ENCODE peak calls at places on chromosomes 11 and 22, in four cellular contexts. O is WERI-Rb-1; T is IMR-90; Z is CD8-positive, alpha-beta T cell. D is an unnamed sample.

GRCh38 chr22:16955678-16956210 is 52.3 kb downstream of the GAB4 start:
- DNase-seq in O (no peak), T (no peak), Z (no peak), D (no peak)

GRCh38 chr11:129275825-129276224 is 83.7 kb upstream of the ARHGAP32 start:
- DNase-seq in O (no peak), T (no peak), Z (no peak), D (no peak)

GRCh38 chr11:120314861-120315260 is 10.2 kb upstream of the TLCD5 start:
- DNase-seq in O (no peak), T (no peak), Z (no peak), D (no peak)

GRCh38 chr11:40302669-40303068 is 1156.8 kb downstream of the LRRC4C start:
- DNase-seq in O (no peak), T (peak; percentile 46), Z (no peak), D (peak; percentile 43)

GRCh38 chr22:30730351-30730750 is 35.7 kb downstream of the OSBP2 start:
- DNase-seq in O (no peak), T (peak; percentile 64), Z (no peak), D (no peak)

GRCh38 chr22:17980638-17981051 is 43.7 kb downstream of the MICAL3 start:
- DNase-seq in O (peak; percentile 39), T (peak; percentile 48), Z (peak; percentile 43), D (peak; percentile 51)

GRCh38 chr22:28750471-28750881 is 8.6 kb downstream of the HSCB start:
- DNase-seq in O (no peak), T (peak; percentile 93), Z (no peak), D (peak; percentile 59)

GRCh38 chr11:103806130-103806900 is 230.1 kb upstream of the DDI1 start:
- DNase-seq in O (no peak), T (peak; percentile 93), Z (no peak), D (peak; percentile 85)

GRCh38 chr11:41189711-41190477 is 269.6 kb downstream of the LRRC4C start:
- DNase-seq in O (no peak), T (no peak), Z (no peak), D (no peak)

GRCh38 chr22:41504397-41504796 is 35.5 kb downstream of the ACO2 start:
- DNase-seq in O (no peak), T (no peak), Z (no peak), D (peak; percentile 57)

GRCh38 chr11:130737041-130737830 is 179.0 kb downstream of the SNX19 start:
- DNase-seq in O (no peak), T (no peak), Z (no peak), D (no peak)

GRCh38 chr11:114120606-114121005 is 61.1 kb downstream of the ZBTB16 start:
- DNase-seq in O (no peak), T (no peak), Z (no peak), D (no peak)

GRCh38 chr11:86553322-86553721 is 119.1 kb downstream of the ME3 start:
- DNase-seq in O (no peak), T (no peak), Z (no peak), D (no peak)

GRCh38 chr11:23413057-23413456 is 552.8 kb upstream of the CCDC179 start:
- DNase-seq in O (no peak), T (peak; percentile 26), Z (no peak), D (no peak)

GRCh38 chr22:35743466-35743865 is 25.8 kb downstream of the APOL5 start:
- DNase-seq in O (no peak), T (peak; percentile 19), Z (no peak), D (peak; percentile 18)

GRCh38 chr11:119402470-119402869 is 20.5 kb downstream of the THY1 start:
- DNase-seq in O (no peak), T (no peak), Z (no peak), D (no peak)

GRCh38 chr11:119412072-119412471 is 10.9 kb downstream of the THY1 start:
- DNase-seq in O (no peak), T (no peak), Z (no peak), D (no peak)

GRCh38 chr11:72589802-72590761 is 84.1 kb downstream of the PDE2A start:
- DNase-seq in O (peak; percentile 76), T (no peak), Z (peak; percentile 60), D (no peak)
- TF ChIP-seq CTCF in O (peak; percentile 82), T (peak; percentile 36), Z (peak; percentile 56), D (peak; percentile 50)

GRCh38 chr11:49221112-49221511 is 12.7 kb upstream of the FOLH1 start:
- DNase-seq in O (no peak), T (no peak), Z (no peak), D (no peak)
- TF ChIP-seq CTCF in O (no peak), T (no peak), Z (no peak), D (no peak)

GRCh38 chr11:65654375-65655349 is 8.1 kb downstream of the RELA start:
- DNase-seq in O (no peak), T (no peak), Z (no peak), D (no peak)

GRCh38 chr11:65655570-65656332 is 7.0 kb downstream of the RELA start:
- DNase-seq in O (no peak), T (no peak), Z (no peak), D (no peak)

GRCh38 chr11:65652511-65653228 is 10.0 kb downstream of the RELA start:
- DNase-seq in O (peak; percentile 93), T (peak; percentile 93), Z (peak; percentile 94), D (peak; percentile 97)

GRCh38 chr11:65651589-65652510 is 10.9 kb downstream of the RELA start:
- DNase-seq in O (no peak), T (peak; percentile 38), Z (no peak), D (no peak)

GRCh38 chr11:65653229-65654225 is 9.2 kb downstream of the RELA start:
- DNase-seq in O (no peak), T (no peak), Z (no peak), D (peak; percentile 34)
- TF ChIP-seq CTCF in O (no peak), T (no peak), Z (no peak), D (no peak)

GRCh38 chr11:102317099-102317767 is at the start of gene BIRC3:
- DNase-seq in O (peak; percentile 69), T (peak; percentile 98), Z (peak; percentile 96), D (peak; percentile 84)
- TF ChIP-seq CTCF in O (no peak), T (peak; percentile 36), Z (no peak), D (peak; percentile 18)

DNA sequence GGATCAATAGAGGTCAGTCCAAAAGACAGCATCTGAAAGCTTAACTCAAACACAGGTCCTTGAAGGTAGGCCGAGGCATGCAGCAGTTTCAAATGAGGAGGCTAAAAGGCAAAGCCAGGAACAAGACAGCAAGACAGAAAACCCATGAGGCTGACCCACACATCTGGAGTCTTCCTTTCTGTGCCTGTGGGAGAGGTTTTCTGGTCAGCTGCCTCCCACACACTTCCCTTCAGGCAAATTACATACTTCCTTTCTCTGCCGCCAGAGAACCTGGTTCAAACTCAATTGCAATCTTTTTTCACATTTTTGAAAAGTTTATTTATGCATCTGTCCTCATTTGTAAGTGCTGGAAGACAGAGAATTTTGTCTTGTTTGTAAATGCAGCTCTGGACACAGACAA is 29.8 kb upstream of the CRTAM start:
- DNase-seq in O (no peak), T (peak; percentile 73), Z (no peak), D (peak; percentile 73)
- TF ChIP-seq CTCF in O (no peak), T (no peak), Z (no peak), D (no peak)

GRCh38 chr11:105000167-105000566 is 22.8 kb downstream of the CASP5 start:
- DNase-seq in O (no peak), T (no peak), Z (no peak), D (no peak)
- TF ChIP-seq CTCF in O (peak; percentile 11), T (no peak), Z (no peak), D (no peak)

DNA sequence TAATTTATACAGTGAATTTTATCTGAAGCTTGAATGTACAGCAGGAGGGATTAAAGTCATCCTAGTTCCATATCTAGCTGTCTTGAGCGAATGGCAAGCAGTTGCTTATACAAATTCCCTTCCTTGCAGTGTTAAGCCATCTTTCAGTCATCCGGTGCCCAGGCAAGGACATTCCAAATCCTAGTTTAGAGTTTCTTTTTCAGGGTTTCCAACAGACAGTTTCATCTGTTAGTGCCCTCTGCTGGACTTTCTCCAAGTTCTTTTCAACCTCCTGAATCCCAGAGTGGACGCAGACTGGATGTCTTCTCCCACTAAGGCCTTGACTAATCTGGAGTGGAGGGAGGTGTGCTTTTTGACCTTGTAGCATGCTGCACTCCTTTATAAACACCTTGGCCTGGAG is 45.4 kb downstream of the GRAMD1B start:
- DNase-seq in O (peak; percentile 67), T (peak; percentile 57), Z (no peak), D (peak; percentile 61)
- TF ChIP-seq CTCF in O (peak; percentile 61), T (peak; percentile 32), Z (no peak), D (peak; percentile 17)

GRCh38 chr22:19460036-19460435 is 12.5 kb upstream of the C22orf39 start:
- DNase-seq in O (no peak), T (no peak), Z (no peak), D (no peak)
- TF ChIP-seq CTCF in O (no peak), T (no peak), Z (no peak), D (no peak)

GRCh38 chr11:60485987-60486386 is 6.6 kb upstream of the MS4A12 start:
- DNase-seq in O (peak; percentile 16), T (no peak), Z (no peak), D (no peak)
- TF ChIP-seq CTCF in O (peak; percentile 26), T (no peak), Z (no peak), D (no peak)

DNA sequence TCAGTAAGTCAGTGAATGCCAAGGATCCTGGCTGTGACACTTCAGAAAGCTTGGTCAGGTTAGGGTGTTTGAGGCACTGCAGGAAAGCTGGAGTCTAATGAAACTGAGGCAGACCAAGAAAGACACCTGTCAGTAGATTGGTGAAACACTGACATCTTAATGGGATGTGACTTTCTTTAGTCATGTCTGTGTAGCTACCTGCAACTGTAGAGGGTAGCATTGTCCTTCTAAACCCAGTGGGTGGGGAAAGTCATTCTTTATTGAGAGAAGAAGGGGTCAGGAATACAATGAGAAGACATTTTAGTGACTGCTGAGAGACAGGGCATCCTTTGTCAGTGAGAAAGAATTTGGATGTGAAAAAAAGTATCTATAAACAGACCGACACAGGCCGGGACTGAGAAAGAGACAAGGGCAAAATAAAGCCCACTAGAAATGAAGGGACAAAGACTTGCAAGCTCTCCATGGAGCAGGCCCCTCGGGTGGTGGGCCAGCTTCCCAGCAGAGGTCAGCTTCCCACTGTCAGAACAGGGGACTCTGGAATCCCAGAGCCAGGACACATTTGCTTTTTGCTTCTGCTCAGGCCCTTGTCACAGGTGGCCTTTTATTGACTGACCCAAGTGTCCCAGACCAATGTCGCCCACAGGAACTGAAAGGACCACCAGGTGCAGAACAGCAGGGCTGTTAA is 213.0 kb downstream of the TENM4 start:
- DNase-seq in O (no peak), T (no peak), Z (no peak), D (no peak)
- TF ChIP-seq CTCF in O (no peak), T (peak; percentile 25), Z (no peak), D (no peak)